ENCODE peak calls at places on chromosomes 12 and 14, in five cellular contexts. E is neural progenitor cell, B is nucleus accumbens, O is thoracic aorta, C is trophoblast cell. D is an unnamed sample.

GRCh38 chr12:108478611-108479010 is 36.5 kb upstream of the FICD start:
- DNase-seq in C (no peak), O (no peak), E (no peak), B (no peak), D (no peak)

GRCh38 chr12:120037851-120038250 is 48.8 kb downstream of the BICDL1 start:
- DNase-seq in O (no peak), E (no peak), C (peak), B (no peak), D (no peak)

GRCh38 chr14:76918751-76919421 is 92.7 kb downstream of the LRRC74A start:
- DNase-seq in B (peak), C (peak), O (peak), E (peak), D (peak)

GRCh38 chr12:66726531-66726930 is 47.7 kb upstream of the GRIP1 start:
- DNase-seq in E (no peak), O (no peak), C (no peak), B (no peak), D (no peak)

GRCh38 chr14:32419429-32419828 is 90.3 kb downstream of the AKAP6 start:
- DNase-seq in E (no peak), O (no peak), B (no peak), C (no peak), D (no peak)

GRCh38 chr12:124683330-124683662 is 115.9 kb upstream of the NCOR2 start:
- DNase-seq in B (no peak), O (no peak), E (peak), C (peak), D (no peak)

GRCh38 chr14:77139540-77140342 is 1.9 kb downstream of the ZDHHC22 start:
- DNase-seq in E (peak), O (no peak), C (peak), B (no peak), D (no peak)

GRCh38 chr12:96513166-96513565 is 23.8 kb downstream of the CFAP54 start:
- DNase-seq in E (no peak), O (no peak), C (no peak), B (no peak), D (no peak)

GRCh38 chr14:105469456-105470162 is 5.0 kb upstream of the CRIP2 start:
- DNase-seq in C (no peak), O (no peak), E (no peak), B (no peak), D (no peak)

GRCh38 chr12:67305544-67305943 is 36.4 kb downstream of the CAND1 start:
- DNase-seq in O (no peak), B (no peak), C (no peak), E (no peak), D (no peak)

GRCh38 chr14:55438066-55438683 is 2.2 kb downstream of the TBPL2 start:
- DNase-seq in O (no peak), E (peak), B (no peak), C (peak), D (no peak)

GRCh38 chr14:47674148-47674545 is 1.3 kb downstream of the MDGA2 start:
- DNase-seq in B (no peak), E (peak), C (no peak), O (no peak), D (no peak)

GRCh38 chr12:4450551-4451112 is 5.0 kb upstream of the FGF6 start:
- DNase-seq in B (no peak), E (peak), O (no peak), C (no peak), D (no peak)

GRCh38 chr12:119705182-119705581 is 37.2 kb downstream of the PRKAB1 start:
- DNase-seq in E (no peak), O (no peak), C (no peak), B (no peak), D (no peak)

GRCh38 chr12:45726594-45727300 is 2.8 kb upstream of the ARID2 start:
- DNase-seq in B (peak), O (no peak), E (peak), C (peak), D (peak)

GRCh38 chr12:120700863-120701262 is 9.4 kb upstream of the UNC119B start:
- DNase-seq in B (no peak), C (no peak), O (no peak), E (no peak), D (no peak)

GRCh38 chr14:65549429-65549828 is 136.9 kb downstream of the FUT8 start:
- DNase-seq in C (no peak), E (no peak), O (no peak), B (no peak), D (no peak)

GRCh38 chr12:38456769-38457168 is 140.2 kb downstream of the ALG10B start:
- DNase-seq in B (no peak), O (no peak), C (peak), E (no peak), D (no peak)

GRCh38 chr14:50122291-50122690 is 5.9 kb upstream of the VCPKMT start:
- DNase-seq in B (no peak), C (no peak), E (no peak), O (no peak), D (no peak)

GRCh38 chr12:22935090-22935489 is 310.1 kb downstream of the ETNK1 start:
- DNase-seq in B (no peak), C (peak), O (no peak), E (no peak), D (no peak)

GRCh38 chr12:110563702-110564470 is 19.2 kb downstream of the PPTC7 start:
- DNase-seq in B (no peak), O (no peak), C (no peak), E (no peak), D (no peak)

GRCh38 chr12:104501641-104502040 is 44.9 kb downstream of the CHST11 start:
- DNase-seq in C (no peak), B (no peak), E (no peak), O (no peak), D (no peak)

GRCh38 chr14:88765130-88765529 is 27.6 kb downstream of the EML5 start:
- DNase-seq in E (no peak), B (no peak), C (no peak), O (no peak), D (no peak)

GRCh38 chr12:121767525-121768016 is 25.9 kb downstream of the RHOF start:
- DNase-seq in C (no peak), O (no peak), B (peak), E (no peak), D (no peak)

GRCh38 chr12:102962532-102962931 is 5.1 kb downstream of the ASCL1 start:
- DNase-seq in C (no peak), B (no peak), E (peak), O (no peak), D (no peak)

GRCh38 chr14:61177279-61178225 is 103.6 kb downstream of the TMEM30B start:
- DNase-seq in O (no peak), E (no peak), C (peak), B (no peak), D (no peak)

GRCh38 chr12:31783996-31784645 is 55.3 kb upstream of the AMN1 start:
- DNase-seq in B (no peak), E (no peak), C (no peak), O (no peak), D (no peak)

GRCh38 chr14:95097385-95097784 is 59.9 kb downstream of the DICER1 start:
- DNase-seq in E (no peak), O (no peak), C (no peak), B (no peak), D (no peak)

GRCh38 chr14:73503648-73504047 is 12.9 kb downstream of the RIOX1 start:
- DNase-seq in O (no peak), E (no peak), C (no peak), B (no peak), D (no peak)

D was measured in right atrium auricular region.